ENCODE peak calls at places on chromosomes 16 and 17, in seven cellular contexts. A is K562, V is esophagus squamous epithelium, F is testis, R is A549, Z is tibial nerve, K is Peyer's patch. O is an unnamed sample. For H3K4me1, the result is how much of the 10 kb centered on the place peaks cover.

GRCh38 chr16:68379472-68380347 is 68.6 kb downstream of the SMPD3 start:
- DNase-seq in R (no peak), Z (no peak), A (peak), V (no peak), K (no peak), F (no peak), O (no peak)

GRCh38 chr17:15279011-15279477 is 13.9 kb upstream of the PMP22 start:
- DNase-seq in F (no peak), V (no peak), A (no peak), R (peak), Z (no peak), K (no peak), O (no peak)

GRCh38 chr17:37791434-37791833 is 46.6 kb upstream of the HNF1B start:
- DNase-seq in V (no peak), K (peak), Z (no peak), A (peak), R (peak), F (peak), O (peak)

GRCh38 chr16:84138824-84139627 is 6.0 kb downstream of the HSDL1 start:
- DNase-seq in Z (no peak), A (peak), V (no peak), K (no peak), R (no peak), F (no peak), O (peak)

GRCh38 chr17:57530508-57530907 is 214.6 kb downstream of the CCDC182 start:
- DNase-seq in F (no peak), K (no peak), A (no peak), R (no peak), V (no peak), Z (no peak), O (no peak)

GRCh38 chr16:11432856-11433395 is 87.7 kb downstream of the RMI2 start:
- DNase-seq in V (no peak), R (no peak), Z (no peak), A (no peak), K (no peak), F (no peak), O (no peak)

GRCh38 chr17:62824290-62825135 is 16.4 kb upstream of the MARCHF10 start:
- DNase-seq in A (no peak), Z (no peak), R (peak), K (no peak), V (no peak), F (no peak), O (no peak)

GRCh38 chr16:20865420-20866126 is 34.6 kb downstream of the DCUN1D3 start:
- DNase-seq in Z (no peak), V (no peak), A (no peak), F (no peak), R (no peak), K (no peak), O (no peak)

GRCh38 chr17:13153036-13153435 is 135.2 kb upstream of the ELAC2 start:
- DNase-seq in F (no peak), A (no peak), Z (no peak), R (no peak), K (no peak), V (no peak), O (no peak)

GRCh38 chr17:80821546-80821945 is 170.1 kb upstream of the CHMP6 start:
- DNase-seq in Z (no peak), R (no peak), F (no peak), A (no peak), V (no peak), K (no peak), O (no peak)

GRCh38 chr16:64951193-64951592 is 170.7 kb downstream of the CDH11 start:
- DNase-seq in K (no peak), R (no peak), V (no peak), F (no peak), Z (no peak), A (no peak), O (no peak)

GRCh38 chr16:19980866-19981265 is 92.8 kb downstream of the GPR139 start:
- DNase-seq in V (no peak), A (peak), Z (no peak), K (no peak), F (peak), R (peak), O (no peak)

GRCh38 chr16:893360-893759 is 77.4 kb downstream of the LMF1 start:
- DNase-seq in V (no peak), K (no peak), R (no peak), Z (no peak), A (peak), F (no peak), O (no peak)

GRCh38 chr17:21313320-21313719 is 28.8 kb downstream of the MAP2K3 start:
- DNase-seq in V (no peak), Z (no peak), F (peak), A (no peak), R (no peak), K (no peak), O (no peak)

GRCh38 chr16:57341441-57342303 is 16.9 kb upstream of the CCL22 start:
- DNase-seq in V (no peak), F (no peak), R (no peak), A (no peak), K (no peak), Z (peak), O (peak)

GRCh38 chr16:21183995-21184394 is 25.5 kb downstream of the LDAF1 start:
- DNase-seq in Z (no peak), K (no peak), R (no peak), A (no peak), F (no peak), V (no peak), O (no peak)

GRCh38 chr17:15368605-15369004 is 27.2 kb upstream of the TEKT3 start:
- DNase-seq in A (no peak), Z (no peak), R (no peak), F (no peak), V (no peak), K (no peak), O (no peak)

GRCh38 chr17:42342242-42343008 is 45.8 kb downstream of the STAT3 start:
- DNase-seq in V (no peak), F (no peak), Z (no peak), K (no peak), R (no peak), A (no peak), O (no peak)

GRCh38 chr17:69187294-69187693 is 41.3 kb downstream of the ABCA10 start:
- DNase-seq in A (no peak), R (no peak), V (no peak), K (no peak), Z (no peak), F (no peak), O (no peak)

GRCh38 chr17:3510090-3510489 is 34.3 kb downstream of the ASPA start:
- DNase-seq in K (no peak), Z (no peak), V (no peak), R (no peak), A (no peak), F (no peak), O (no peak)

GRCh38 chr17:71922439-71922838 is 198.4 kb upstream of the SOX9 start:
- DNase-seq in A (no peak), R (no peak), V (no peak), K (no peak), Z (no peak), F (no peak), O (no peak)

GRCh38 chr17:14329900-14330491 is 29.1 kb downstream of the HS3ST3B1 start:
- DNase-seq in K (no peak), V (no peak), A (no peak), F (no peak), R (no peak), Z (no peak), O (no peak)

GRCh38 chr17:11991461-11991860 is 5.8 kb downstream of the ZNF18 start:
- DNase-seq in K (no peak), F (no peak), A (no peak), Z (no peak), R (no peak), V (no peak), O (no peak)

GRCh38 chr17:56678249-56679144 is 85.0 kb downstream of the NOG start:
- DNase-seq in F (no peak), R (no peak), V (no peak), K (no peak), Z (no peak), A (no peak), O (no peak)

GRCh38 chr16:16021988-16022682 is 72.7 kb downstream of the ABCC1 start:
- DNase-seq in A (peak), K (peak), Z (peak), F (peak), V (peak), R (peak), O (peak)

GRCh38 chr17:7440113-7440822 is 956 bp downstream of the FGF11 start:
- DNase-seq in V (no peak), F (peak), K (peak), Z (no peak), R (peak), A (peak), O (peak)

GRCh38 chr17:29177871-29178749 is 2.1 kb downstream of the MYO18A start:
- DNase-seq in F (no peak), V (no peak), R (peak), Z (no peak), K (peak), A (peak), O (peak)

GRCh38 chr16:1674306-1674705 is 3.8 kb upstream of the JPT2 start:
- DNase-seq in K (no peak), A (no peak), V (no peak), F (no peak), Z (no peak), R (no peak), O (no peak)

GRCh38 chr17:7239091-7240027 is at the start of gene PHF23:
- DNase-seq in A (peak), R (peak), K (peak), Z (peak), F (peak), V (peak), O (peak)

GRCh38 chr16:23673971-23674614 is 4.6 kb upstream of the PLK1 start:
- DNase-seq in R (no peak), A (no peak), K (no peak), Z (no peak), V (no peak), F (no peak), O (no peak)

GRCh38 chr16:85396879-85397871 is 215.9 kb upstream of the GSE1 start:
- DNase-seq in V (no peak), Z (no peak), K (no peak), R (no peak), A (peak), F (peak), O (no peak)

GRCh38 chr16:48632137-48632774 is 22.3 kb upstream of the N4BP1 start:
- DNase-seq in Z (no peak), R (no peak), F (no peak), A (no peak), V (no peak), K (no peak), O (peak)

GRCh38 chr17:77323413-77324171 is 182.8 kb downstream of the SEC14L1 start:
- DNase-seq in A (peak), R (peak), Z (no peak), V (no peak), K (peak), F (no peak), O (peak)
- TF ChIP-seq POLR2A in A (no peak), R (no peak), Z (no peak), V (no peak), K (no peak), F (no peak), O (no peak)

DNA sequence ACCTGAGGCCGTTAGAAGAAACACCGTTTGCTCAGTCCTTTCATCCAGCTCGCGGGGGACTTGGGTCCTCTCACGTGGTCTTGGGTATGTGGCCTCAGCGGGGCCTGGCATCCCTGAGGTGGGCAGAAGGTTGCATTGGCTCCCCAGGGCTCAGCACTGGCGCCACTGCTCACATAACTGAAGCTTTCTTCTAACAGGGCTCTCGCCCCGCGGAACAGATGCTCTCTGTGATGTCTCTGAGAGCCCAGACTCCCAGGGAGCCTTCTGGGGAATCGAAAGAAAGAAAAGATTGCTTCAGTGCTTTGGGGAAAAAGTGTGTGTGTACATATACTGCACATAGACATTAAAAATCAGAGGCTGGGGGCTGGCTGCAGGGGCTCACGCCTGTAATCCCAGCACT is 10.1 kb downstream of the MGRN1 start:
- DNase-seq in A (no peak), Z (no peak), F (no peak), K (no peak), V (no peak), R (no peak), O (no peak)
- H3K4me1 ChIP-seq in A (under half), Z (under half), F (under half), K (under half), V (under half), R (under half), O (half or more)

GRCh38 chr17:63929860-63930766 is 2.0 kb downstream of the CD79B start:
- DNase-seq in A (no peak), V (no peak), F (no peak), Z (no peak), K (no peak), R (no peak), O (no peak)

GRCh38 chr17:63930951-63931575 is 1.1 kb downstream of the CD79B start:
- DNase-seq in K (peak), F (peak), A (peak), Z (peak), R (no peak), V (no peak), O (peak)

GRCh38 chr17:63932721-63933120 is 590 bp upstream of the CD79B start:
- DNase-seq in V (no peak), K (no peak), R (no peak), A (no peak), F (no peak), Z (no peak), O (no peak)

GRCh38 chr17:63934391-63935112 is 2.4 kb upstream of the CD79B start:
- DNase-seq in R (no peak), Z (no peak), A (no peak), K (no peak), F (no peak), V (no peak), O (no peak)

GRCh38 chr17:63932008-63932561 is at the start of gene CD79B:
- DNase-seq in R (no peak), F (no peak), Z (no peak), K (peak), A (no peak), V (no peak), O (no peak)
- H3K4me3 ChIP-seq in R (no peak), F (no peak), Z (peak), K (peak), A (no peak), V (peak), O (peak)

DNA sequence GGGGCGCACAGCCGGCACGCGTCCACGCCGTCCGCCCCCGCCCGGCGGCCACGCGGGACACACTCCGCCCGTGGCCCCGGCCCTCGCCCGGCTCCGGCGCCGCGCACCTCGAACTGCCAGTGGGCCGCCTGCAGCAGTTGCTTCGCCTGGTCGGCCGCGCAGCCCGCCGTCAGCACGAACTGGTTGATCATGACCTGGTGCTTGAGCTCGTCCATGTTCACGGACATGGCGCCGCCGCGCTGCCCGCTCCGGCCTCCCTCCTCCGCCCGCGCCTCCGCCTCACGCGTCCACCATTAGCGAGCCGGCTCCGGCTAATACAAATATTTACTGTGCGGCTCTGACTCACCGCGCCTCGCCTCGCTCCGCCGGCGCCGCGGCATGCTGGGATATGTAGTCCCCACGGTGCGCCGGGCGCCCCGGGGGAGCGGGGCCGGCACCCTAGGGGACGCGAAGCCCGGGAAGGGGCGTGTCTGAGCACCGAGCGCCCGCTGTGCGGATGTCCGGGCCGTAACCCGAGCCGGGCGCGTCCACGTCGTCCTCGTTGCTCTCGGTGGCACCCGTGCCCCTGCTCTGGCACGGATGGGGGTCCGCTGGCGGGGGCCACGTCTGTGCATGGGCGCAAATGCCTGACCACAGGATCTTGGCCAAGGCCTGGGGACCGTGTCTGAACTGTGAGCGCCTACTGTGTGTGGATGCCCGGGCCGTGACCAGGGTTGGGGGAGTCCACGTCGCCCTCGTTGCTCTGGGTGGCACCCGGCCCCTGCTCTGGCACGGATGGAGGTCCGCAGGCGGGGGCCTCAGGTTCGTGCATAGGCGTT is at the start of gene UBALD1:
- DNase-seq in Z (peak), V (peak), F (peak), R (peak), A (peak), K (peak), O (peak)
- TF ChIP-seq POLR2A in Z (peak), V (peak), F (peak), R (peak), A (peak), K (peak), O (no peak)

DNA sequence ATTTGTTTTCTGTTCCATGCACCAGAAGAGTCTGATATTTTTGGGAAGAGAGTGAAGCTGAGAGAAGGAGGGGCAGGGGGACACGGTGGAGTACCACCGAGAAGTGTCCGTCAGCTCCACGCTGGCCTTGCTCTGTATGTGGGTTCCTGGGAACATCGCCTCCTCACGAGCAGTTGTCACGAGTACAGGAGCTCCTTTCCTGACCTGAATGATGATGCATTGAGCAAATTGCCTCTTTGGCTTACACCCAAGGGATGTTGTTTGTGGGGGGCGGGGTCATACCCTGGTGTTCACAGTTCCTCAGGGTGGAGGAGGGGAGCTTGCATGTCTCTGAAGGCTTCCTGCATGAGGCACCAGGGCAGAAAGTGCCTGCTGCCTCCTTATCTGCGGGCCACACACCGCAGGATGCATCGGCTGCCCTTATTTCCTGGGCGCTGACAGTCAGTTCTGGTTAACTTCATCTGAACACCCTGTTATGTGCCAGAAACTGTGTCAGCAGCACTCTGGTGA is 36.2 kb downstream of the RGS9 start:
- DNase-seq in K (peak), A (peak), F (peak), R (peak), Z (no peak), V (no peak), O (peak)
- H3K4me1 ChIP-seq in K (under half), A (under half), F (under half), R (under half), Z (under half), V (under half), O (under half)

GRCh38 chr17:79167486-79167885 is 92.9 kb downstream of the ENGASE start:
- DNase-seq in K (no peak), F (no peak), R (no peak), V (no peak), A (no peak), Z (no peak), O (no peak)
- H3K4me3 ChIP-seq in K (no peak), F (no peak), R (no peak), V (no peak), A (no peak), Z (no peak), O (no peak)